ENCODE peak calls at places on chromosomes 1 and 21, in seven cellular contexts. One of them, this sample, is unnamed.

GRCh38 chr1:92408825-92409224 is 77.9 kb downstream of the GFI1 start:
- DNase-seq in HL-60: no peak
- DNase-seq in aorta: no peak
- DNase-seq in mammary epithelial cell: peak
- DNase-seq in mesendoderm: no peak
- DNase-seq in neural progenitor cell: no peak
- DNase-seq in lower lobe of right lung: no peak
- DNase-seq in this sample: no peak

GRCh38 chr1:61184035-61184713 is 101.8 kb downstream of the NFIA start:
- DNase-seq in HL-60: no peak
- DNase-seq in aorta: peak
- DNase-seq in mammary epithelial cell: peak
- DNase-seq in mesendoderm: no peak
- DNase-seq in neural progenitor cell: no peak
- DNase-seq in lower lobe of right lung: peak
- DNase-seq in this sample: peak

GRCh38 chr1:225651376-225651871 is 1.5 kb downstream of the ENAH start:
- DNase-seq in HL-60: no peak
- DNase-seq in aorta: no peak
- DNase-seq in mammary epithelial cell: peak
- DNase-seq in mesendoderm: peak
- DNase-seq in neural progenitor cell: no peak
- DNase-seq in lower lobe of right lung: no peak
- DNase-seq in this sample: no peak

GRCh38 chr21:14993072-14993471 is 71.7 kb downstream of the NRIP1 start:
- DNase-seq in HL-60: no peak
- DNase-seq in aorta: no peak
- DNase-seq in mammary epithelial cell: no peak
- DNase-seq in mesendoderm: no peak
- DNase-seq in neural progenitor cell: no peak
- DNase-seq in lower lobe of right lung: no peak
- DNase-seq in this sample: no peak

GRCh38 chr1:220889848-220890287 is 10.6 kb downstream of the HLX start:
- DNase-seq in HL-60: no peak
- DNase-seq in aorta: peak
- DNase-seq in mammary epithelial cell: no peak
- DNase-seq in mesendoderm: no peak
- DNase-seq in neural progenitor cell: no peak
- DNase-seq in lower lobe of right lung: no peak
- DNase-seq in this sample: no peak

GRCh38 chr1:28122183-28122582 is 33.8 kb upstream of the EYA3 start:
- DNase-seq in HL-60: no peak
- DNase-seq in aorta: no peak
- DNase-seq in mammary epithelial cell: no peak
- DNase-seq in mesendoderm: no peak
- DNase-seq in neural progenitor cell: no peak
- DNase-seq in lower lobe of right lung: no peak
- DNase-seq in this sample: no peak

GRCh38 chr1:40056519-40057309 is 16.2 kb downstream of the CAP1 start:
- DNase-seq in HL-60: no peak
- DNase-seq in aorta: no peak
- DNase-seq in mammary epithelial cell: no peak
- DNase-seq in mesendoderm: no peak
- DNase-seq in neural progenitor cell: no peak
- DNase-seq in lower lobe of right lung: no peak
- DNase-seq in this sample: no peak

GRCh38 chr1:34650800-34651199 is 104.0 kb upstream of the GJB5 start:
- DNase-seq in HL-60: no peak
- DNase-seq in aorta: no peak
- DNase-seq in mammary epithelial cell: no peak
- DNase-seq in mesendoderm: no peak
- DNase-seq in neural progenitor cell: no peak
- DNase-seq in lower lobe of right lung: no peak
- DNase-seq in this sample: no peak

GRCh38 chr1:233935277-233935868 is 30.9 kb downstream of the SLC35F3 start:
- DNase-seq in HL-60: no peak
- DNase-seq in aorta: no peak
- DNase-seq in mammary epithelial cell: no peak
- DNase-seq in mesendoderm: no peak
- DNase-seq in neural progenitor cell: no peak
- DNase-seq in lower lobe of right lung: no peak
- DNase-seq in this sample: no peak

GRCh38 chr1:243475966-243476365 is 220.1 kb downstream of the SDCCAG8 start:
- DNase-seq in HL-60: no peak
- DNase-seq in aorta: no peak
- DNase-seq in mammary epithelial cell: no peak
- DNase-seq in mesendoderm: peak
- DNase-seq in neural progenitor cell: peak
- DNase-seq in lower lobe of right lung: no peak
- DNase-seq in this sample: no peak

GRCh38 chr1:59046134-59046533 is 250.8 kb upstream of the FGGY start:
- DNase-seq in HL-60: no peak
- DNase-seq in aorta: no peak
- DNase-seq in mammary epithelial cell: no peak
- DNase-seq in mesendoderm: no peak
- DNase-seq in neural progenitor cell: no peak
- DNase-seq in lower lobe of right lung: no peak
- DNase-seq in this sample: no peak

GRCh38 chr1:23800396-23801337 is at the start of gene GALE:
- DNase-seq in HL-60: peak
- DNase-seq in aorta: peak
- DNase-seq in mammary epithelial cell: peak
- DNase-seq in mesendoderm: peak
- DNase-seq in neural progenitor cell: peak
- DNase-seq in lower lobe of right lung: peak
- DNase-seq in this sample: peak

GRCh38 chr1:245869847-245870246 is 637.2 kb downstream of the SMYD3 start:
- DNase-seq in HL-60: no peak
- DNase-seq in aorta: no peak
- DNase-seq in mammary epithelial cell: no peak
- DNase-seq in mesendoderm: peak
- DNase-seq in neural progenitor cell: no peak
- DNase-seq in lower lobe of right lung: no peak
- DNase-seq in this sample: no peak

GRCh38 chr1:160328171-160328570 is 14.9 kb downstream of the COPA start:
- DNase-seq in HL-60: no peak
- DNase-seq in aorta: no peak
- DNase-seq in mammary epithelial cell: no peak
- DNase-seq in mesendoderm: no peak
- DNase-seq in neural progenitor cell: no peak
- DNase-seq in lower lobe of right lung: no peak
- DNase-seq in this sample: no peak

GRCh38 chr1:96474985-96475743 is 246.4 kb upstream of the PTBP2 start:
- DNase-seq in HL-60: no peak
- DNase-seq in aorta: no peak
- DNase-seq in mammary epithelial cell: no peak
- DNase-seq in mesendoderm: peak
- DNase-seq in neural progenitor cell: no peak
- DNase-seq in lower lobe of right lung: no peak
- DNase-seq in this sample: no peak

GRCh38 chr1:204255225-204255624 is 41.4 kb upstream of the GOLT1A start:
- DNase-seq in HL-60: no peak
- DNase-seq in aorta: peak
- DNase-seq in mammary epithelial cell: no peak
- DNase-seq in mesendoderm: peak
- DNase-seq in neural progenitor cell: peak
- DNase-seq in lower lobe of right lung: no peak
- DNase-seq in this sample: no peak

GRCh38 chr1:53769780-53770179 is 30.8 kb upstream of the GLIS1 start:
- DNase-seq in HL-60: no peak
- DNase-seq in aorta: no peak
- DNase-seq in mammary epithelial cell: no peak
- DNase-seq in mesendoderm: no peak
- DNase-seq in neural progenitor cell: no peak
- DNase-seq in lower lobe of right lung: no peak
- DNase-seq in this sample: no peak

GRCh38 chr1:219432191-219432606 is 180.7 kb downstream of the ZC3H11B start:
- DNase-seq in HL-60: no peak
- DNase-seq in aorta: no peak
- DNase-seq in mammary epithelial cell: no peak
- DNase-seq in mesendoderm: no peak
- DNase-seq in neural progenitor cell: no peak
- DNase-seq in lower lobe of right lung: no peak
- DNase-seq in this sample: no peak

GRCh38 chr1:227885135-227885647 is 62.5 kb downstream of the WNT9A start:
- DNase-seq in HL-60: no peak
- DNase-seq in aorta: no peak
- DNase-seq in mammary epithelial cell: no peak
- DNase-seq in mesendoderm: no peak
- DNase-seq in neural progenitor cell: no peak
- DNase-seq in lower lobe of right lung: peak
- DNase-seq in this sample: no peak

GRCh38 chr1:210328746-210329488 is at the start of gene HHAT:
- DNase-seq in HL-60: peak
- DNase-seq in aorta: peak
- DNase-seq in mammary epithelial cell: peak
- DNase-seq in mesendoderm: peak
- DNase-seq in neural progenitor cell: peak
- DNase-seq in lower lobe of right lung: peak
- DNase-seq in this sample: peak

GRCh38 chr21:40717008-40717407 is 129.9 kb downstream of the DSCAM start:
- DNase-seq in HL-60: no peak
- DNase-seq in aorta: no peak
- DNase-seq in mammary epithelial cell: peak
- DNase-seq in mesendoderm: no peak
- DNase-seq in neural progenitor cell: no peak
- DNase-seq in lower lobe of right lung: no peak
- DNase-seq in this sample: no peak

DNA sequence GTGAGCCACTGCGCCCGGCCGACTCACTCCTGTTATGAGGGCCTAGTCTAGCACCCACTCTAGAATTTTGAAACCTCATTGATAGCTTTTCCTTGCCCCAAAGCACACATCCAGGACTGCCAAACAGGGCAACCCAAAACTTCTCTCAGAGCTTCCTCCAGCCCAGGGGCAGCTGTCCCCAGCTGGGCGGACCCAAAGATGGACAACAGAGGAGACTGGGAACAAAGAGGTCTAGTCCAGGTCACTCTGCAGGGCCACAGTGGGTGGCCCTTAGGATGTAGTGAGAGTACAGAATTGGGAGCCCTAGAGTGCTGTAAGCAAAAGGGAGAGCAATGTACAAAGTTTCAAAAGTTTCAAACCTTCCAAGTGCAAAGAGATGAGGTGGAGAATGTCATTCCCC is 1.2 kb downstream of the CD34 start:
- DNase-seq in HL-60: no peak
- DNase-seq in aorta: no peak
- DNase-seq in mammary epithelial cell: no peak
- DNase-seq in mesendoderm: no peak
- DNase-seq in neural progenitor cell: no peak
- DNase-seq in lower lobe of right lung: no peak
- DNase-seq in this sample: peak
- H3K27ac ChIP-seq in HL-60: no peak
- H3K27ac ChIP-seq in aorta: no peak
- H3K27ac ChIP-seq in mammary epithelial cell: no peak
- H3K27ac ChIP-seq in mesendoderm: no peak
- H3K27ac ChIP-seq in neural progenitor cell: no peak
- H3K27ac ChIP-seq in lower lobe of right lung: peak
- H3K27ac ChIP-seq in this sample: peak

GRCh38 chr1:156640842-156641706 is 843 bp upstream of the BCAN start:
- DNase-seq in HL-60: no peak
- DNase-seq in aorta: no peak
- DNase-seq in mammary epithelial cell: no peak
- DNase-seq in mesendoderm: no peak
- DNase-seq in neural progenitor cell: no peak
- DNase-seq in lower lobe of right lung: no peak
- DNase-seq in this sample: no peak
- H3K4me3 ChIP-seq in HL-60: no peak
- H3K4me3 ChIP-seq in aorta: no peak
- H3K4me3 ChIP-seq in mammary epithelial cell: no peak
- H3K4me3 ChIP-seq in mesendoderm: no peak
- H3K4me3 ChIP-seq in neural progenitor cell: peak
- H3K4me3 ChIP-seq in lower lobe of right lung: no peak
- H3K4me3 ChIP-seq in this sample: no peak

GRCh38 chr1:98179159-98179558 is 258.3 kb upstream of the DPYD start:
- DNase-seq in HL-60: no peak
- DNase-seq in aorta: no peak
- DNase-seq in mammary epithelial cell: no peak
- DNase-seq in mesendoderm: no peak
- DNase-seq in neural progenitor cell: no peak
- DNase-seq in lower lobe of right lung: no peak
- DNase-seq in this sample: no peak

GRCh38 chr1:98176414-98176813 is 255.6 kb upstream of the DPYD start:
- DNase-seq in HL-60: no peak
- DNase-seq in aorta: no peak
- DNase-seq in mammary epithelial cell: no peak
- DNase-seq in mesendoderm: no peak
- DNase-seq in neural progenitor cell: no peak
- DNase-seq in lower lobe of right lung: no peak
- DNase-seq in this sample: no peak

GRCh38 chr1:98181041-98181764 is 260.4 kb upstream of the DPYD start:
- DNase-seq in HL-60: no peak
- DNase-seq in aorta: no peak
- DNase-seq in mammary epithelial cell: no peak
- DNase-seq in mesendoderm: peak
- DNase-seq in neural progenitor cell: no peak
- DNase-seq in lower lobe of right lung: no peak
- DNase-seq in this sample: no peak

GRCh38 chr1:98172578-98172977 is 251.7 kb upstream of the DPYD start:
- DNase-seq in HL-60: no peak
- DNase-seq in aorta: no peak
- DNase-seq in mammary epithelial cell: no peak
- DNase-seq in mesendoderm: no peak
- DNase-seq in neural progenitor cell: no peak
- DNase-seq in lower lobe of right lung: no peak
- DNase-seq in this sample: no peak

DNA sequence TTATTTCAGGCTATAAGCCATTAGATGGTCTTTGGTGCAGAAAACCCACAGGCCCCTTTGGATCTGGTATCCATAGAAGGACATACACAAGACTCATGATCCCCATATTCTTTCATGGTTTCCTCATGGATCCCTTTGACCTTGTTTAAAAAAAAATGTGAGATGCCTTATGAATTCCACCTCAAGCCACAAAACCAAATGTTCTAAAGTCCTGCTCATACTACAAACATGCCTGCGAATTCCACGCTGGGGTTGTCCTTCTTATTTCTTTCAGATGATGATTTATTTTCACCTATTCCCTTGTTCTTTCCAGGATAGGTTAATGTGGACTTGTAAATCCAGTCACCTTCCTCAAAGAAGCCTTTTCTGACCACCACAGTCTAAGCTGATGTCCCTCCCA is 256.9 kb upstream of the DPYD start:
- DNase-seq in HL-60: no peak
- DNase-seq in aorta: no peak
- DNase-seq in mammary epithelial cell: no peak
- DNase-seq in mesendoderm: no peak
- DNase-seq in neural progenitor cell: no peak
- DNase-seq in lower lobe of right lung: no peak
- DNase-seq in this sample: no peak
- H3K27ac ChIP-seq in HL-60: no peak
- H3K27ac ChIP-seq in aorta: no peak
- H3K27ac ChIP-seq in mammary epithelial cell: no peak
- H3K27ac ChIP-seq in mesendoderm: no peak
- H3K27ac ChIP-seq in neural progenitor cell: no peak
- H3K27ac ChIP-seq in lower lobe of right lung: no peak
- H3K27ac ChIP-seq in this sample: no peak

DNA sequence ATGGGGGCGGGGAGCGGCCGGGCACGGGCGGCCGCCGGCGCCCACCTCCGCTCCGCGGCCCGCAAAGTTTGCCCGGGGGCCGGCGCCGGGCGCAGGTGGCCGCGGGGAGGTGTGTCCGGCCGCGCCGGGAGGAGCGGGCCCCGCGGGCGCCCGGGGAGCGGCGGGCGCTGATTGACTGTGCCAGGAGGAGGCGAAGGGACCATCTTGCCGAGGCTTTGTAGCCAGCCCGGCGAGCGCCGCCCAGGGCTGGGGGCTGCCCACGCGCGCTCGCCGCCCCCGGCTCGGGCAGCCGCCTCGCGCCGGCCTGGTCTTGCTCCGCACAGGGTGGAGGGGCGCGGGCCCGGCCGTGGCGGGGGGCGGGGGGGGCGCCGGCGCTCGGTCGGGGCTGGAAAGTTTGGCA is 432 bp downstream of the EPHB2 start:
- DNase-seq in HL-60: no peak
- DNase-seq in aorta: no peak
- DNase-seq in mammary epithelial cell: no peak
- DNase-seq in mesendoderm: no peak
- DNase-seq in neural progenitor cell: peak
- DNase-seq in lower lobe of right lung: no peak
- DNase-seq in this sample: no peak
- H3K4me3 ChIP-seq in HL-60: no peak
- H3K4me3 ChIP-seq in aorta: peak
- H3K4me3 ChIP-seq in mammary epithelial cell: no peak
- H3K4me3 ChIP-seq in mesendoderm: no peak
- H3K4me3 ChIP-seq in neural progenitor cell: peak
- H3K4me3 ChIP-seq in lower lobe of right lung: peak
- H3K4me3 ChIP-seq in this sample: peak

This sample was measured in right cardiac atrium.